ENCODE peak calls at places on chromosomes 3 and 15, in five cellular contexts. One of them, this sample, is unnamed.

GRCh38 chr15:57911247-57911646 is 154.3 kb downstream of the ALDH1A2 start:
- DNase-seq in vagina: no peak
- DNase-seq in gastrocnemius medialis: no peak
- DNase-seq in ovary: peak; percentile 34
- DNase-seq in Peyer's patch: no peak
- DNase-seq in this sample: peak; percentile 35

GRCh38 chr15:52440414-52440813 is 88.3 kb downstream of the MYO5A start:
- DNase-seq in vagina: no peak
- DNase-seq in gastrocnemius medialis: peak; percentile 40
- DNase-seq in ovary: no peak
- DNase-seq in Peyer's patch: no peak
- DNase-seq in this sample: no peak

GRCh38 chr3:135779590-135780235 is 185.8 kb upstream of the PPP2R3A start:
- DNase-seq in vagina: no peak
- DNase-seq in Peyer's patch: no peak
- DNase-seq in gastrocnemius medialis: no peak
- DNase-seq in ovary: no peak
- DNase-seq in this sample: no peak

GRCh38 chr15:61712124-61712759 is 348.0 kb downstream of the VPS13C start:
- DNase-seq in vagina: no peak
- DNase-seq in gastrocnemius medialis: no peak
- DNase-seq in Peyer's patch: no peak
- DNase-seq in ovary: no peak
- DNase-seq in this sample: no peak

GRCh38 chr15:92097473-92098178 is 244.1 kb downstream of the SLCO3A1 start:
- DNase-seq in gastrocnemius medialis: no peak
- DNase-seq in ovary: no peak
- DNase-seq in Peyer's patch: peak; percentile 68
- DNase-seq in vagina: no peak
- DNase-seq in this sample: peak; percentile 48

GRCh38 chr15:78365931-78366330 is 25.8 kb downstream of the CRABP1 start:
- DNase-seq in vagina: no peak
- DNase-seq in Peyer's patch: peak; percentile 58
- DNase-seq in gastrocnemius medialis: no peak
- DNase-seq in ovary: no peak
- DNase-seq in this sample: no peak

GRCh38 chr3:24305795-24306467 is 188.7 kb downstream of the THRB start:
- DNase-seq in gastrocnemius medialis: no peak
- DNase-seq in Peyer's patch: no peak
- DNase-seq in ovary: no peak
- DNase-seq in vagina: no peak
- DNase-seq in this sample: no peak

GRCh38 chr3:112948346-112948838 is 26.5 kb downstream of the CD200R1 start:
- DNase-seq in vagina: no peak
- DNase-seq in Peyer's patch: no peak
- DNase-seq in gastrocnemius medialis: no peak
- DNase-seq in ovary: no peak
- DNase-seq in this sample: no peak

GRCh38 chr15:68561901-68562300 is 16.9 kb upstream of the CORO2B start:
- DNase-seq in gastrocnemius medialis: no peak
- DNase-seq in ovary: no peak
- DNase-seq in Peyer's patch: peak; percentile 21
- DNase-seq in vagina: no peak
- DNase-seq in this sample: no peak

GRCh38 chr3:160577551-160578195 is 12.3 kb upstream of the KPNA4 start:
- DNase-seq in ovary: no peak
- DNase-seq in gastrocnemius medialis: peak; percentile 11
- DNase-seq in vagina: no peak
- DNase-seq in Peyer's patch: no peak
- DNase-seq in this sample: no peak

GRCh38 chr3:188752850-188753249 is 418.9 kb upstream of the TPRG1 start:
- DNase-seq in ovary: no peak
- DNase-seq in vagina: no peak
- DNase-seq in gastrocnemius medialis: no peak
- DNase-seq in Peyer's patch: no peak
- DNase-seq in this sample: no peak

DNA sequence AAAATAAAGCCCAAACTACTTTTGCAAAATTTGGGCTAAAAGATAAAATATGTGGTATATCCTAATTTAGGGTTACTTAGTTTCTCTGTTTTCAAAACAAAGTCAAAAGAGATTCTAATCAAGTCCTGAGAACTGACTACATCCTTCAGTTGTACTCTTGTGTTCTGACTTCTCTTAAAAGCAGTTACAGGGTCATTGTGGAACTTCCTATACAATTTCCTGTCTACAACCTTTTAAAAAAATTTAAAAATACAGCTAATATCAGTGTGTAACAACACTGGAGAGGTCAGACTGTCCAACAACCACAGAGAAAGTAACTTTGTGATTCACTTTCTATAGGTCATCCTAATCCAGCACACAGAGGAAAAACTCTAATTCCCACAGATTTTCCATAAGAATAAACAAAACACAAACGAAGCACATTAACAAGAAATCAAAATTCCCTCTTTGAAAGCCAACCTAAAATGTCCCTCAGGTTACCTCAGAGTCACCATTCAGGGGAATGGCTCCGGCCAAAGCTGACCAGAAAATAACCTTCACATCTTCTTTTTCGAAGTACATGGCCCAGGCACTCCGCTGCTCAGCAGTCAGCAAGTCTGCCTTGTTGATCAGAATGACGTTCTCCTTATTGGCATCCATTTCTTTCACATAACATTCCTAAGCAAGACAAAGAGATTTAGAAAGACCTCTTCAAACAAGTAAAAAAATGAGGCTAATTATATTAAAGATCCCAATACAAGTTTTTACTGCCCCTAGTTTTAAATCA is 13.3 kb downstream of the LSG1 start:
- DNase-seq in gastrocnemius medialis: no peak
- DNase-seq in ovary: no peak
- DNase-seq in Peyer's patch: no peak
- DNase-seq in vagina: no peak
- DNase-seq in this sample: no peak
- TF ChIP-seq POLR2A in gastrocnemius medialis: no peak
- TF ChIP-seq POLR2A in ovary: no peak
- TF ChIP-seq POLR2A in Peyer's patch: no peak
- TF ChIP-seq POLR2A in vagina: no peak
- TF ChIP-seq POLR2A in this sample: no peak

GRCh38 chr3:152255290-152255689 is 13.4 kb upstream of the MBNL1 start:
- DNase-seq in Peyer's patch: no peak
- DNase-seq in gastrocnemius medialis: no peak
- DNase-seq in vagina: no peak
- DNase-seq in ovary: no peak
- DNase-seq in this sample: no peak

GRCh38 chr3:152251916-152252315 is 16.8 kb upstream of the MBNL1 start:
- DNase-seq in Peyer's patch: no peak
- DNase-seq in vagina: no peak
- DNase-seq in ovary: no peak
- DNase-seq in gastrocnemius medialis: no peak
- DNase-seq in this sample: no peak

GRCh38 chr3:152253514-152253913 is 15.2 kb upstream of the MBNL1 start:
- DNase-seq in gastrocnemius medialis: no peak
- DNase-seq in ovary: no peak
- DNase-seq in Peyer's patch: no peak
- DNase-seq in vagina: no peak
- DNase-seq in this sample: no peak

GRCh38 chr3:152254031-152254430 is 14.7 kb upstream of the MBNL1 start:
- DNase-seq in gastrocnemius medialis: no peak
- DNase-seq in vagina: no peak
- DNase-seq in ovary: no peak
- DNase-seq in Peyer's patch: no peak
- DNase-seq in this sample: no peak

GRCh38 chr3:152252750-152253149 is 16.0 kb upstream of the MBNL1 start:
- DNase-seq in Peyer's patch: no peak
- DNase-seq in ovary: no peak
- DNase-seq in gastrocnemius medialis: no peak
- DNase-seq in vagina: no peak
- DNase-seq in this sample: no peak
- H3K4me1 ChIP-seq in Peyer's patch: peaks cover 30% of the 10 kb centered on the region
- H3K4me1 ChIP-seq in ovary: no peaks in the 10 kb centered on the region
- H3K4me1 ChIP-seq in gastrocnemius medialis: peaks cover 4% of the 10 kb centered on the region
- H3K4me1 ChIP-seq in vagina: peaks cover 15% of the 10 kb centered on the region
- H3K4me1 ChIP-seq in this sample: no peaks in the 10 kb centered on the region

DNA sequence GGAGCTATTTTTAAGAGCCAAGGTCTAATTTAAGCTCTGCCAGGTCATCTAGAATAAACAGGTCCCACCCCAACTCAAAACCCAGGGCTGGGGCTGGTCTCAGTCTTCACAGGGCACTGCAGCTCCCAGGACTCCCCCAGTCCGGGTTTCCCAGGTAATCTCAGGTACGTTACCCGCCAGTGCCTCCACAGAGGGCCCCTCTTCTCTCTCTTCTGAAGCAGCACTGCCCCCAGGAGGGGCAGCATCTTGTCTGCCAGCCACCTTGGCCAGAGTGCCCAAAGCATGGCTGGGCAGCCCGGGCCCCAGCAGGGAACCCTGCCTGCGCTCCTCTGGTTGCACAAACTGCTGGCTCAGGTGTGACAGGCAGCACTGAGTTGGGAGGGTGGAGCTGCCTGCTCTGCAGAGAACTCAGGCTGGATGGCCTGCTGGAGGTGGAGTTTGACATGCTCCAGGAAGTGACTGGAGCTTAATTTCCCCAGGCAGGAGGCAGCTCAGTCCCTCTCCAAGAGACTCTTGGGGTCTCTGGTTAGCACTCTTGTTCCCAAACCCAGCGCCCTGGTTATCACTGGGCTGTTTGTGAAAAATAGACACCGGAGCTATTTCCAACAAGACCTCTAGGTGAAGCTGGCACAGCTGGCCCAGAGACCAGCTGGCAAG is at the start of gene PLA2G4F:
- DNase-seq in gastrocnemius medialis: peak; percentile 56
- DNase-seq in Peyer's patch: peak; percentile 79
- DNase-seq in ovary: no peak
- DNase-seq in vagina: no peak
- DNase-seq in this sample: no peak
- TF ChIP-seq POLR2A in gastrocnemius medialis: peak; percentile 81
- TF ChIP-seq POLR2A in Peyer's patch: peak; percentile 66
- TF ChIP-seq POLR2A in ovary: no peak
- TF ChIP-seq POLR2A in vagina: no peak
- TF ChIP-seq POLR2A in this sample: no peak

GRCh38 chr3:129549006-129549800 is 6.2 kb downstream of the H1-8 start:
- DNase-seq in vagina: no peak
- DNase-seq in gastrocnemius medialis: no peak
- DNase-seq in Peyer's patch: no peak
- DNase-seq in ovary: no peak
- DNase-seq in this sample: no peak
- H3K4me1 ChIP-seq in vagina: peaks cover 19% of the 10 kb centered on the region
- H3K4me1 ChIP-seq in gastrocnemius medialis: peaks cover 13% of the 10 kb centered on the region
- H3K4me1 ChIP-seq in Peyer's patch: no peaks in the 10 kb centered on the region
- H3K4me1 ChIP-seq in ovary: peaks cover 4% of the 10 kb centered on the region
- H3K4me1 ChIP-seq in this sample: peaks cover 9% of the 10 kb centered on the region

GRCh38 chr15:74867562-74868458 is 5.4 kb downstream of the SCAMP2 start:
- DNase-seq in Peyer's patch: peak; percentile 71
- DNase-seq in ovary: no peak
- DNase-seq in gastrocnemius medialis: peak; percentile 29
- DNase-seq in vagina: no peak
- DNase-seq in this sample: no peak

GRCh38 chr15:74870496-74871213 is 2.5 kb downstream of the SCAMP2 start:
- DNase-seq in vagina: no peak
- DNase-seq in gastrocnemius medialis: no peak
- DNase-seq in ovary: no peak
- DNase-seq in Peyer's patch: no peak
- DNase-seq in this sample: no peak

GRCh38 chr15:74869372-74869725 is 3.8 kb downstream of the SCAMP2 start:
- DNase-seq in vagina: no peak
- DNase-seq in gastrocnemius medialis: no peak
- DNase-seq in ovary: no peak
- DNase-seq in Peyer's patch: no peak
- DNase-seq in this sample: no peak

GRCh38 chr15:74872702-74873035 is 496 bp downstream of the SCAMP2 start:
- DNase-seq in Peyer's patch: no peak
- DNase-seq in gastrocnemius medialis: no peak
- DNase-seq in ovary: no peak
- DNase-seq in vagina: no peak
- DNase-seq in this sample: no peak

DNA sequence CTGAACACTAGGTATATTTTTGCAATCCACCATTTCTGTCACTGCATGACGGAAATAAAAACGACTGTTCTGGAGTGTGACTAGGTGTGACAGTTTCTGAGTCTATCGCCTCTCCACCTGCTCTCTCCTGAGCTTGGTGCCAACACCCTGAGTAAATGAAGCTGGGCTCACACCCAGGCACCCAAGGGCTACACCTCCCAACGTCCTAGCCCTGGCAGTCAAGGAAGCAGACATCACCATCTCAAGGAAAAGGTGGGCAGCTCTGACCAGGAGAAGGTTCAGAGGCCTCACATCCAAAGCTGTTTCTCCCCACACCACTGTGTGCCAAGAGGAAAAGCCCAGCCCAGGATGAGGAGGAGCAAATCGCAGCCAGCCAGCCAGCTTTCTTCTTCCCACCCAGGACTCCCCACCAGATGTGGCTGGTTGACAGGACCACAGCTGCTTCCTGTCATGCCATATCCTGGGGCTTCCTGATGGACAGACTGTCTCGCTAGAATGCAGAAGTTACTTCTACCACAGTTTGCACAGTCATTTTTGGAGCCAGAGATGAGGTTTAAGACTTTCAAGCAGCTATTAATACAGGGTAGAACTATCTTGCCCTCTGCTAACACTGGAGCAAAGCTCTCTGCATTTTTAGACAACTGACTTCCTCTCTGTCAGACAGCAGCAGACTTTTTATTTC is 3.3 kb downstream of the SCAMP2 start:
- DNase-seq in vagina: no peak
- DNase-seq in Peyer's patch: peak; percentile 81
- DNase-seq in gastrocnemius medialis: peak; percentile 54
- DNase-seq in ovary: no peak
- DNase-seq in this sample: peak; percentile 37
- TF ChIP-seq POLR2A in vagina: no peak
- TF ChIP-seq POLR2A in Peyer's patch: no peak
- TF ChIP-seq POLR2A in gastrocnemius medialis: peak; percentile 29
- TF ChIP-seq POLR2A in ovary: no peak
- TF ChIP-seq POLR2A in this sample: no peak